ENCODE peak calls at places on chromosomes 1 and 21, in nine cellular contexts. One of them, this sample, is unnamed.

GRCh38 chr1:83760211-83760978 is 238.5 kb downstream of the TTLL7 start:
- DNase-seq in epithelial cell of esophagus: no peak
- DNase-seq in GM10248: no peak
- DNase-seq in endothelial cell: no peak
- DNase-seq in A549: no peak
- DNase-seq in AG04449: no peak
- DNase-seq in lower lobe of right lung: no peak
- DNase-seq in astrocyte of the cerebellum: no peak
- DNase-seq in B cell: no peak
- DNase-seq in this sample: no peak

GRCh38 chr1:53327183-53327941 is 508 bp downstream of the LRP8 start:
- DNase-seq in AG04449: no peak
- DNase-seq in B cell: peak
- DNase-seq in epithelial cell of esophagus: peak
- DNase-seq in endothelial cell: peak
- DNase-seq in A549: peak
- DNase-seq in lower lobe of right lung: peak
- DNase-seq in GM10248: peak
- DNase-seq in astrocyte of the cerebellum: no peak
- DNase-seq in this sample: no peak

GRCh38 chr1:10045480-10046355 is 13.0 kb downstream of the UBE4B start:
- DNase-seq in epithelial cell of esophagus: no peak
- DNase-seq in astrocyte of the cerebellum: no peak
- DNase-seq in lower lobe of right lung: no peak
- DNase-seq in AG04449: no peak
- DNase-seq in endothelial cell: no peak
- DNase-seq in GM10248: no peak
- DNase-seq in A549: no peak
- DNase-seq in B cell: no peak
- DNase-seq in this sample: no peak

GRCh38 chr1:193278968-193279367 is 92.6 kb upstream of the B3GALT2 start:
- DNase-seq in GM10248: no peak
- DNase-seq in epithelial cell of esophagus: no peak
- DNase-seq in lower lobe of right lung: no peak
- DNase-seq in A549: no peak
- DNase-seq in AG04449: no peak
- DNase-seq in astrocyte of the cerebellum: no peak
- DNase-seq in endothelial cell: no peak
- DNase-seq in B cell: no peak
- DNase-seq in this sample: no peak

GRCh38 chr1:110857964-110858948 is 14.7 kb upstream of the CD53 start:
- DNase-seq in lower lobe of right lung: no peak
- DNase-seq in A549: no peak
- DNase-seq in AG04449: no peak
- DNase-seq in astrocyte of the cerebellum: no peak
- DNase-seq in B cell: no peak
- DNase-seq in epithelial cell of esophagus: peak
- DNase-seq in endothelial cell: no peak
- DNase-seq in GM10248: no peak
- DNase-seq in this sample: no peak

GRCh38 chr1:71191520-71191919 is 110.7 kb upstream of the ZRANB2 start:
- DNase-seq in AG04449: no peak
- DNase-seq in astrocyte of the cerebellum: no peak
- DNase-seq in endothelial cell: no peak
- DNase-seq in B cell: no peak
- DNase-seq in A549: no peak
- DNase-seq in epithelial cell of esophagus: no peak
- DNase-seq in lower lobe of right lung: no peak
- DNase-seq in GM10248: no peak
- DNase-seq in this sample: no peak

GRCh38 chr1:150053911-150054310 is 13.7 kb upstream of the VPS45 start:
- DNase-seq in B cell: no peak
- DNase-seq in astrocyte of the cerebellum: no peak
- DNase-seq in A549: no peak
- DNase-seq in lower lobe of right lung: no peak
- DNase-seq in GM10248: no peak
- DNase-seq in endothelial cell: no peak
- DNase-seq in epithelial cell of esophagus: no peak
- DNase-seq in AG04449: no peak
- DNase-seq in this sample: no peak

GRCh38 chr1:119782541-119783338 is 14.0 kb upstream of the HMGCS2 start:
- DNase-seq in GM10248: no peak
- DNase-seq in A549: no peak
- DNase-seq in endothelial cell: no peak
- DNase-seq in AG04449: no peak
- DNase-seq in lower lobe of right lung: no peak
- DNase-seq in astrocyte of the cerebellum: no peak
- DNase-seq in epithelial cell of esophagus: peak
- DNase-seq in B cell: no peak
- DNase-seq in this sample: no peak

GRCh38 chr1:165259236-165259635 is 97.3 kb downstream of the LMX1A start:
- DNase-seq in astrocyte of the cerebellum: no peak
- DNase-seq in epithelial cell of esophagus: no peak
- DNase-seq in AG04449: no peak
- DNase-seq in lower lobe of right lung: no peak
- DNase-seq in endothelial cell: no peak
- DNase-seq in GM10248: no peak
- DNase-seq in B cell: no peak
- DNase-seq in A549: no peak
- DNase-seq in this sample: no peak

GRCh38 chr1:27413004-27413403 is 20.6 kb downstream of the GPR3 start:
- DNase-seq in GM10248: no peak
- DNase-seq in lower lobe of right lung: no peak
- DNase-seq in endothelial cell: no peak
- DNase-seq in astrocyte of the cerebellum: no peak
- DNase-seq in A549: no peak
- DNase-seq in AG04449: no peak
- DNase-seq in B cell: no peak
- DNase-seq in epithelial cell of esophagus: peak
- DNase-seq in this sample: no peak

GRCh38 chr1:153776352-153776751 is 1.1 kb downstream of the SLC27A3 start:
- DNase-seq in GM10248: no peak
- DNase-seq in endothelial cell: no peak
- DNase-seq in epithelial cell of esophagus: no peak
- DNase-seq in B cell: peak
- DNase-seq in A549: no peak
- DNase-seq in astrocyte of the cerebellum: no peak
- DNase-seq in lower lobe of right lung: peak
- DNase-seq in AG04449: no peak
- DNase-seq in this sample: no peak

GRCh38 chr1:160061376-160062100 is 8.4 kb downstream of the KCNJ10 start:
- DNase-seq in B cell: no peak
- DNase-seq in A549: no peak
- DNase-seq in epithelial cell of esophagus: peak
- DNase-seq in lower lobe of right lung: no peak
- DNase-seq in AG04449: no peak
- DNase-seq in endothelial cell: no peak
- DNase-seq in astrocyte of the cerebellum: no peak
- DNase-seq in GM10248: no peak
- DNase-seq in this sample: no peak

GRCh38 chr1:207240325-207241095 is 81.0 kb upstream of the CD55 start:
- DNase-seq in lower lobe of right lung: no peak
- DNase-seq in epithelial cell of esophagus: peak
- DNase-seq in B cell: no peak
- DNase-seq in GM10248: no peak
- DNase-seq in astrocyte of the cerebellum: no peak
- DNase-seq in endothelial cell: no peak
- DNase-seq in AG04449: no peak
- DNase-seq in A549: no peak
- DNase-seq in this sample: no peak

GRCh38 chr1:173954179-173954578 is 37.1 kb upstream of the SERPINC1 start:
- DNase-seq in astrocyte of the cerebellum: no peak
- DNase-seq in AG04449: no peak
- DNase-seq in GM10248: no peak
- DNase-seq in lower lobe of right lung: no peak
- DNase-seq in endothelial cell: no peak
- DNase-seq in A549: no peak
- DNase-seq in epithelial cell of esophagus: no peak
- DNase-seq in B cell: no peak
- DNase-seq in this sample: no peak

GRCh38 chr1:3638676-3639075 is 11.2 kb downstream of the WRAP73 start:
- DNase-seq in B cell: no peak
- DNase-seq in epithelial cell of esophagus: no peak
- DNase-seq in lower lobe of right lung: no peak
- DNase-seq in AG04449: no peak
- DNase-seq in astrocyte of the cerebellum: no peak
- DNase-seq in endothelial cell: no peak
- DNase-seq in A549: no peak
- DNase-seq in GM10248: no peak
- DNase-seq in this sample: no peak

GRCh38 chr1:75672528-75673393 is 51.7 kb upstream of the ACADM start:
- DNase-seq in A549: no peak
- DNase-seq in lower lobe of right lung: no peak
- DNase-seq in GM10248: no peak
- DNase-seq in B cell: no peak
- DNase-seq in astrocyte of the cerebellum: peak
- DNase-seq in epithelial cell of esophagus: peak
- DNase-seq in endothelial cell: no peak
- DNase-seq in AG04449: peak
- DNase-seq in this sample: no peak

GRCh38 chr1:53890522-53890941 is 935 bp upstream of the YIPF1 start:
- DNase-seq in GM10248: no peak
- DNase-seq in astrocyte of the cerebellum: no peak
- DNase-seq in A549: no peak
- DNase-seq in AG04449: no peak
- DNase-seq in lower lobe of right lung: no peak
- DNase-seq in B cell: no peak
- DNase-seq in epithelial cell of esophagus: peak
- DNase-seq in endothelial cell: no peak
- DNase-seq in this sample: no peak

GRCh38 chr1:162697140-162697895 is 65.1 kb downstream of the DDR2 start:
- DNase-seq in A549: no peak
- DNase-seq in endothelial cell: no peak
- DNase-seq in B cell: no peak
- DNase-seq in astrocyte of the cerebellum: no peak
- DNase-seq in epithelial cell of esophagus: peak
- DNase-seq in AG04449: no peak
- DNase-seq in GM10248: no peak
- DNase-seq in lower lobe of right lung: no peak
- DNase-seq in this sample: no peak

DNA sequence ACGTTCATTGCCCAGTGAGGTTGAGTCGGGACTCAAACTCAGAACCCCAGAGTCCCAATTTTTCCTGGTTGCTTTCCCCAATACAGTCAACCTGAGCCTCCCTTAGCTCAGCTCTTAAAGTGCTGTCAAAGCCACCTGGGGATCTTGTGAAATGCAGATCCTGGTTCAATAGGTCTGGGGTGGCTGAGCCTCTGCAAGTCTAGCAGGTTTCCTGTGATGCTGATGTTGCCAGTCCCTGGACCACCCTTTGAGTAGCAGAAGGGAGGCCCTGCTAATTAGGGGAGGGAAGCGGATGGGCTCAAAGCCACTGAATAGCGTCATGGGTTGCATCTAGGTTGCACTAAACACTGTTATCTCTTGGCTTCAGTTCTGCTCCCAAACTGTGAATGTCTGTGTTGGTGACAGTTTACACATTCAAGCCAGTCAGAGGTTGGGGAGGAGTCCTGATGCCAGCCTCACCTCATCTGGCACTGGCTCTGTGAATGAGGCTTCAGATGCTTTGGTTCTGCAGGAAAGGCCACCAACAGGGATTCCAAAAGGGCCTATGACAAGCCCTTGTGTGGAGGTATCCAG is 127.2 kb downstream of the KAZN start:
- DNase-seq in A549: no peak
- DNase-seq in epithelial cell of esophagus: no peak
- DNase-seq in AG04449: no peak
- DNase-seq in B cell: no peak
- DNase-seq in GM10248: no peak
- DNase-seq in astrocyte of the cerebellum: no peak
- DNase-seq in lower lobe of right lung: no peak
- DNase-seq in endothelial cell: no peak
- DNase-seq in this sample: no peak
- TF ChIP-seq CTCF in A549: no peak
- TF ChIP-seq CTCF in epithelial cell of esophagus: no peak
- TF ChIP-seq CTCF in AG04449: no peak
- TF ChIP-seq CTCF in B cell: no peak
- TF ChIP-seq CTCF in GM10248: no peak
- TF ChIP-seq CTCF in astrocyte of the cerebellum: no peak
- TF ChIP-seq CTCF in lower lobe of right lung: no peak
- TF ChIP-seq CTCF in endothelial cell: no peak
- TF ChIP-seq CTCF in this sample: no peak

GRCh38 chr1:201480231-201481003 is 11.4 kb upstream of the PHLDA3 start:
- DNase-seq in astrocyte of the cerebellum: no peak
- DNase-seq in epithelial cell of esophagus: peak
- DNase-seq in B cell: peak
- DNase-seq in lower lobe of right lung: peak
- DNase-seq in A549: peak
- DNase-seq in endothelial cell: peak
- DNase-seq in AG04449: no peak
- DNase-seq in GM10248: peak
- DNase-seq in this sample: no peak
- TF ChIP-seq CTCF in astrocyte of the cerebellum: no peak
- TF ChIP-seq CTCF in epithelial cell of esophagus: no peak
- TF ChIP-seq CTCF in B cell: no peak
- TF ChIP-seq CTCF in lower lobe of right lung: peak
- TF ChIP-seq CTCF in A549: no peak
- TF ChIP-seq CTCF in endothelial cell: no peak
- TF ChIP-seq CTCF in AG04449: no peak
- TF ChIP-seq CTCF in GM10248: no peak
- TF ChIP-seq CTCF in this sample: no peak

DNA sequence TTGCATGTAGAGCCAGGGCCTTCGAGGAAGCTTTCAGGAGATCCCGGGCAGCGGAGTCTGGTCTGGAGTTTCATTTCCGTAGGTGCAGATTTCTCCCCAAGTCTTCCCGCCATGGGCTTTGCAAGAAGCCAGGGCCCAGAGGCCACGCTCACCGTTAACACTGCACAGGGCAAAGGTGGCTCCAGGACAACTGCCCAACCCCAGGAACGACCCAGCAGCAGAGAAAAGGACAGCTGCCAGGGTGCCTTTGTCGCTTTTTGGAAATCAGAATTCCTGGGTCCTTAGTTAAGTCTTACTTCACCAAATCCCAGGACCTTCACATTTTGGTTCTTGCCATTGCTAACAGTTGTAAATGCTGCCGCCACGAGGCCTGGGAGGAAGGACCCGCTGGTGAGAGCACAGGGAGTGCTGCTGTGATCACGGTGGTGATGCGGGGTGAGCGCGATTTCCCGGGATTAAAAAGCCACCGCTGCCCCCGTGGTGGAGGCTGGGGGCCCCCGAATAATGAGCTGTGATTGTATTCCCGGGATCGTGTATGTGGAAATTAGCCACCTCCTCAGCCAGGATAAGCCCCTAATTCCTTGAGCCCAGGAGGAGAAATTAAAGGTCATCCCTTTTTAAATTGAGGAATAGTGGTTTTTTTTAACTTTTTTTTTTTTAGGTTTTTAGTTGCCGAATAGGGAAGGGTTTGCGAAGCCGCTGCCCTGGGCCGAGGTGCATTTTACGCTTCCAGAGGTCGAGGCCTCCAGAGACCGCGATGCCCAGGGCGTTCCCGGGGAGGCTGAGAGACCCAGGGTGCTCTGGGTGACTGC is 8.2 kb downstream of the SIM2 start:
- DNase-seq in AG04449: no peak
- DNase-seq in epithelial cell of esophagus: no peak
- DNase-seq in B cell: no peak
- DNase-seq in lower lobe of right lung: no peak
- DNase-seq in astrocyte of the cerebellum: no peak
- DNase-seq in GM10248: no peak
- DNase-seq in A549: no peak
- DNase-seq in endothelial cell: peak
- DNase-seq in this sample: no peak
- TF ChIP-seq CTCF in AG04449: peak
- TF ChIP-seq CTCF in epithelial cell of esophagus: peak
- TF ChIP-seq CTCF in B cell: no peak
- TF ChIP-seq CTCF in lower lobe of right lung: no peak
- TF ChIP-seq CTCF in astrocyte of the cerebellum: no peak
- TF ChIP-seq CTCF in GM10248: no peak
- TF ChIP-seq CTCF in A549: no peak
- TF ChIP-seq CTCF in endothelial cell: no peak
- TF ChIP-seq CTCF in this sample: no peak

GRCh38 chr1:203475012-203475981 is at the start of gene PRELP:
- DNase-seq in astrocyte of the cerebellum: no peak
- DNase-seq in GM10248: no peak
- DNase-seq in A549: no peak
- DNase-seq in AG04449: no peak
- DNase-seq in B cell: no peak
- DNase-seq in endothelial cell: no peak
- DNase-seq in lower lobe of right lung: no peak
- DNase-seq in epithelial cell of esophagus: peak
- DNase-seq in this sample: no peak
- TF ChIP-seq CTCF in astrocyte of the cerebellum: no peak
- TF ChIP-seq CTCF in GM10248: no peak
- TF ChIP-seq CTCF in A549: no peak
- TF ChIP-seq CTCF in AG04449: peak
- TF ChIP-seq CTCF in B cell: no peak
- TF ChIP-seq CTCF in endothelial cell: no peak
- TF ChIP-seq CTCF in lower lobe of right lung: no peak
- TF ChIP-seq CTCF in epithelial cell of esophagus: peak
- TF ChIP-seq CTCF in this sample: no peak